ENCODE peak calls at places on chromosome 6, in eight cellular contexts. K is CD4-positive, alpha-beta memory T cell; W is right cardiac atrium; Z is psoas muscle; B is CD8-positive, alpha-beta memory T cell; V is uterus; N is Peyer's patch; Q is ovary. H is an unnamed sample. For H3K9me3 and H3K27me3, the result is how much of the 10 kb centered on the place peaks cover.

GRCh38 chr6:53240763-53241162 is 92.1 kb upstream of the GCM1 start:
- DNase-seq in W (no peak), B (peak), N (peak), K (no peak), Z (no peak), Q (no peak), V (no peak), H (peak)

GRCh38 chr6:158648682-158649131 is 1.1 kb upstream of the SYTL3 start:
- DNase-seq in N (peak), B (no peak), K (no peak), V (no peak), Q (no peak), Z (no peak), W (no peak), H (no peak)

GRCh38 chr6:31578058-31578457 is 2.7 kb downstream of the TNF start:
- DNase-seq in Z (no peak), B (no peak), Q (no peak), V (no peak), W (no peak), K (no peak), N (no peak), H (no peak)

GRCh38 chr6:130122243-130122642 is 100.5 kb downstream of the SAMD3 start:
- DNase-seq in Q (no peak), B (no peak), N (no peak), Z (no peak), W (no peak), K (no peak), V (no peak), H (no peak)

GRCh38 chr6:36350681-36351091 is 14.0 kb upstream of the BNIP5 start:
- DNase-seq in W (no peak), N (no peak), B (no peak), Z (no peak), V (peak), K (no peak), Q (peak), H (no peak)

GRCh38 chr6:138727182-138727581 is 46.4 kb upstream of the CCDC28A start:
- DNase-seq in K (no peak), N (no peak), V (no peak), Z (no peak), W (no peak), Q (no peak), B (no peak), H (no peak)

GRCh38 chr6:141199074-141199473 is 933.7 kb upstream of the GJE1 start:
- DNase-seq in Q (no peak), V (no peak), K (no peak), W (no peak), N (no peak), B (no peak), Z (no peak), H (no peak)

GRCh38 chr6:145213614-145214013 is 521.7 kb downstream of the EPM2A start:
- DNase-seq in W (no peak), V (no peak), K (no peak), N (no peak), Z (no peak), Q (no peak), B (no peak), H (no peak)

GRCh38 chr6:41442800-41443501 is 103.2 kb upstream of the FOXP4 start:
- DNase-seq in B (no peak), Q (peak), K (no peak), Z (peak), V (peak), N (no peak), W (peak), H (no peak)

DNA sequence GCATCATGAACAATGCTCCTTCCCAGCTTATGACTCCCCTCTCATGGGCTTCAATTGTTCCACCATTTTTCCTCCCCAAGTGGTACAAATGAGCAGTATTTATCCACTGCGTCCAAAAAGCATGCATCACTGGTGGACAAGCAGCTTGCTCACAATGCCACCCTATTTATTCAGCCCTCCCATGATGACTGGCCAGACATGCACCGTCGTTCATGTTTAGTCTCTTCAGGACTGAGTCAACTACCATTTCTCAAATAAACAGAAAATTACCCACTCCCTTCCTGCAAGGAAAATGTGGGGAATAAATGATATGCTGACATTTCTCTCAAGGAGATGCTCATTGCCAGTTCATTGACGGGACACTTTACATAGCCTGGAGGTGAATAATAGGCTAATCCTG is 300.4 kb downstream of the C6orf118 start:
- DNase-seq in Q (no peak), V (no peak), N (no peak), Z (no peak), B (no peak), K (no peak), W (no peak), H (no peak)
- H3K9me3 ChIP-seq in Q (under half), V (under half), N (under half), Z (under half), B (under half), K (under half), W (under half), H (under half)

GRCh38 chr6:34062815-34063214 is 83.1 kb downstream of the GRM4 start:
- DNase-seq in N (no peak), Z (no peak), V (no peak), W (no peak), Q (no peak), B (no peak), K (no peak), H (no peak)
- H3K27me3 ChIP-seq in N (under half), Z (under half), V (under half), W (under half), Q (under half), B (under half), K (under half), H (under half)

DNA sequence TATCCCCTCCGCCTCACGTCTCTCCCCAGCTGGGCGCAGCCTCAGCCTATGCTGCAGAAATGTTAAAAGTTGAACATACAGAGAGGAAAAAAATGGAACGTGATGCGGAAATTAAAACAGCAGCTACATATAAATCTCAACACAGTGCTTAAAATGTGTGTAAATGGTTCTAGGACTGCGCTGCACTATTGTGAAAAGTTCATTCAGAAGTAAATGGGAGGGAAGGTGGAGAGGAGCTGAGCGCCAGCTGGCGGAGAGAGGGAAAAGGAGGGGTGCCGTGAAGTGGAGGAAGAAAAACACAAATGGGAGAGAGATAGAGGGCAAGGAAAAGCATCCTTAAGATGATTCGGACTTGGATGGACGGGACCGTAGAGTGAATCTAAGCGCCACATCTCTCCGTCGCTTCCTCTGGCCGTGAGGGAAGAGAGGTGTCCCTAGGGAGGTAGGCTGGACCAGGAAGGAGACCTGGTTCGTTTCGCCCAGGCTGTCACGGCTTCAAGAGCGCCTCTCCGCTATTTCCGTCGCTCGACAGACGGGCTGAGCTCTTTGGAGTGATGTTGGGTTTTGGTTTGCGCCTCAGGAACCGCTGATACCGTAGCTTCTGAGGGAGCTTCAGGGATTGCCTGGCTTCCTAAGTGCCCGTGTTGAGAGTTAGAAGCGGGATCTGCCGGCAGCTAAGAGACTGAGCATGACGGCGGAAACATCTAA is 113.7 kb downstream of the TRIM27 start:
- DNase-seq in K (no peak), Q (no peak), V (no peak), B (no peak), Z (no peak), W (no peak), N (no peak), H (no peak)
- H3K4me3 ChIP-seq in K (no peak), Q (no peak), V (no peak), B (no peak), Z (no peak), W (no peak), N (no peak), H (no peak)

GRCh38 chr6:169918954-169919549 is 167.6 kb downstream of the ERMARD start:
- DNase-seq in B (no peak), K (no peak), W (no peak), Z (no peak), Q (no peak), V (no peak), N (peak), H (no peak)

GRCh38 chr6:169920359-169921020 is 169.1 kb downstream of the ERMARD start:
- DNase-seq in K (no peak), Z (no peak), W (no peak), V (no peak), N (peak), B (no peak), Q (no peak), H (no peak)

GRCh38 chr6:169923468-169924464 is 172.3 kb downstream of the ERMARD start:
- DNase-seq in V (no peak), Z (no peak), K (no peak), N (no peak), B (no peak), Q (no peak), W (no peak), H (no peak)

GRCh38 chr6:169921227-169921626 is 169.8 kb downstream of the ERMARD start:
- DNase-seq in Q (no peak), K (no peak), Z (no peak), V (no peak), B (no peak), N (peak), W (no peak), H (no peak)

GRCh38 chr6:169921853-169922779 is 170.7 kb downstream of the ERMARD start:
- DNase-seq in K (no peak), N (peak), B (no peak), W (no peak), V (no peak), Z (no peak), Q (no peak), H (no peak)
- H3K9me3 ChIP-seq in K (under half), N (under half), B (under half), W (under half), V (under half), Z (under half), Q (under half), H (under half)

GRCh38 chr6:3621411-3621810 is 130.1 kb downstream of the PXDC1 start:
- DNase-seq in Q (no peak), Z (no peak), V (no peak), K (no peak), N (no peak), W (no peak), B (no peak), H (no peak)
- H3K27me3 ChIP-seq in Q (under half), Z (under half), V (under half), K (under half), N (under half), W (under half), B (under half), H (under half)

GRCh38 chr6:166306378-166307081 is 1.7 kb downstream of the PRR18 start:
- DNase-seq in K (no peak), W (no peak), Z (no peak), V (no peak), Q (no peak), N (no peak), B (no peak), H (no peak)
- H3K4me3 ChIP-seq in K (no peak), W (no peak), Z (peak), V (no peak), Q (no peak), N (no peak), B (no peak), H (no peak)

GRCh38 chr6:165159459-165159858 is 149.9 kb downstream of the C6orf118 start:
- DNase-seq in Q (no peak), K (no peak), N (no peak), B (no peak), Z (no peak), W (no peak), V (no peak), H (no peak)

GRCh38 chr6:165163519-165163918 is 145.9 kb downstream of the C6orf118 start:
- DNase-seq in B (no peak), Q (no peak), N (no peak), K (no peak), V (no peak), Z (no peak), W (no peak), H (no peak)
- H3K9me3 ChIP-seq in B (under half), Q (under half), N (under half), K (under half), V (under half), Z (under half), W (under half), H (under half)

GRCh38 chr6:167664678-167665445 is 161.8 kb upstream of the AFDN start:
- DNase-seq in N (no peak), Q (no peak), W (peak), Z (no peak), K (no peak), B (no peak), V (no peak), H (no peak)
- H3K27me3 ChIP-seq in N (under half), Q (under half), W (under half), Z (under half), K (under half), B (under half), V (under half), H (under half)